ENCODE peak calls at places on chromosome 4, in ten cellular contexts. G is body of pancreas, R is cardiac fibroblast, Y is endodermal cell, H is hepatocyte, V is GM10248, F is breast epithelium, X is endothelial cell, A is ovary, S is astrocyte of the spinal cord. N is an unnamed sample.
A peak's percentile ranks its signal among the peaks of the same experiment; 100 is the strongest.

GRCh38 chr4:143336828-143337599 is at the start of gene GAB1:
- DNase-seq in Y (peak; percentile 94), H (peak; percentile 92), F (peak; percentile 62), A (peak; percentile 72), G (peak; percentile 75), R (peak; percentile 67), X (peak; percentile 48), V (peak; percentile 76), S (peak; percentile 75), N (no peak)

GRCh38 chr4:101865501-101866062 is 75.1 kb downstream of the BANK1 start:
- DNase-seq in S (peak; percentile 76), X (no peak), G (no peak), Y (no peak), V (no peak), A (no peak), F (no peak), H (peak; percentile 8), R (no peak), N (no peak)

GRCh38 chr4:56301181-56302076 is 85.9 kb downstream of the AASDH start:
- DNase-seq in V (peak; percentile 54), Y (peak; percentile 92), G (peak; percentile 76), S (peak; percentile 90), F (peak; percentile 60), X (peak; percentile 80), H (peak; percentile 91), A (peak; percentile 36), R (peak; percentile 94), N (peak; percentile 51)

GRCh38 chr4:41025824-41026223 is 188.5 kb downstream of the APBB2 start:
- DNase-seq in S (no peak), R (no peak), Y (no peak), A (no peak), H (no peak), V (no peak), G (no peak), F (no peak), X (no peak), N (no peak)

GRCh38 chr4:181909368-181909767 is 333.8 kb upstream of the TENM3 start:
- DNase-seq in S (peak; percentile 64), X (no peak), A (no peak), G (no peak), Y (peak; percentile 76), F (no peak), H (peak; percentile 55), V (no peak), R (peak; percentile 49), N (no peak)

GRCh38 chr4:139824882-139825522 is 159.4 kb downstream of the MGST2 start:
- DNase-seq in S (no peak), G (no peak), H (no peak), A (no peak), Y (no peak), V (no peak), R (no peak), F (no peak), X (peak; percentile 29), N (no peak)

GRCh38 chr4:150297861-150298474 is 219.7 kb downstream of the DCLK2 start:
- DNase-seq in G (peak; percentile 57), S (peak; percentile 79), Y (peak; percentile 70), V (peak; percentile 32), R (peak; percentile 82), X (peak; percentile 42), H (peak; percentile 68), A (peak; percentile 20), F (no peak), N (no peak)

GRCh38 chr4:76434901-76435688 is at the start of gene SHROOM3:
- DNase-seq in Y (peak; percentile 64), V (no peak), H (no peak), S (peak; percentile 51), X (no peak), R (no peak), F (no peak), G (no peak), A (no peak), N (no peak)

GRCh38 chr4:153684182-153685073 is at the start of gene TLR2:
- DNase-seq in R (peak; percentile 17), G (peak; percentile 71), A (peak; percentile 42), X (peak; percentile 47), H (peak; percentile 87), Y (peak; percentile 89), S (no peak), F (peak; percentile 74), V (peak; percentile 82), N (peak; percentile 89)

GRCh38 chr4:139521764-139522373 is 34.1 kb downstream of the SETD7 start:
- DNase-seq in X (no peak), A (no peak), F (no peak), Y (no peak), G (no peak), H (no peak), V (peak; percentile 24), S (no peak), R (no peak), N (no peak)

GRCh38 chr4:110630621-110631402 is 7.9 kb upstream of the PITX2 start:
- DNase-seq in S (no peak), G (no peak), H (no peak), R (no peak), F (no peak), A (no peak), Y (peak; percentile 83), V (no peak), X (peak; percentile 36), N (no peak)

GRCh38 chr4:27096142-27096824 is 235.6 kb downstream of the STIM2 start:
- DNase-seq in G (no peak), S (peak; percentile 16), H (no peak), A (no peak), F (no peak), X (no peak), Y (peak; percentile 61), V (no peak), R (no peak), N (no peak)
- TF ChIP-seq CTCF in G (peak; percentile 8), S (no peak), H (peak; percentile 38), A (no peak), F (no peak), X (peak; percentile 26), Y (peak; percentile 64), V (no peak), R (no peak), N (no peak)

GRCh38 chr4:125736057-125736456 is 421.3 kb downstream of the FAT4 start:
- DNase-seq in V (no peak), X (peak; percentile 20), A (no peak), Y (peak; percentile 64), R (peak; percentile 71), S (peak; percentile 80), G (no peak), H (no peak), F (no peak), N (no peak)
- TF ChIP-seq CTCF in V (no peak), X (no peak), A (no peak), Y (peak; percentile 45), R (peak; percentile 18), S (peak; percentile 30), G (no peak), H (peak; percentile 15), F (no peak), N (no peak)

DNA sequence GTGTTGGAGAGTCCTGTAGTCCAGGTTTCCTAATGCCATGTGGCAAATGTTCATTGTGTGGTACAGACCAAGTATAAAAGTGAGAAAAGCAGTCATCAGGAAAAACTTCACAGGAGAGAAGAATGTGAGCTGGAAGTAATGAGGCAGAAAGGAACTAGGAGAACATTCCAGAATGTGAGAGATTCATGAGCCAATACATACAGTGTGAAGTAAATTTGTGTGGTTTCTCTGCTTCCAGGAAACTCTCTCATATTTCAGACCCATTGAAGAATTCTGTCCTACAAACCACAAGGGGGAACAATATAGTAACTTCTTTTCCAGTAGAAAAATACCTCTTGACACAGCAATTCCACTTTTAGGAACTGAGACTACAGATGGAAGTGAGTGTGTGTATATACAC is 136.5 kb downstream of the RNF150 start:
- DNase-seq in G (no peak), R (peak; percentile 9), A (no peak), V (no peak), Y (no peak), F (no peak), S (peak; percentile 90), H (no peak), X (no peak), N (no peak)
- TF ChIP-seq CTCF in G (no peak), R (no peak), A (no peak), V (no peak), Y (no peak), F (no peak), S (peak; percentile 22), H (no peak), X (no peak), N (no peak)

DNA sequence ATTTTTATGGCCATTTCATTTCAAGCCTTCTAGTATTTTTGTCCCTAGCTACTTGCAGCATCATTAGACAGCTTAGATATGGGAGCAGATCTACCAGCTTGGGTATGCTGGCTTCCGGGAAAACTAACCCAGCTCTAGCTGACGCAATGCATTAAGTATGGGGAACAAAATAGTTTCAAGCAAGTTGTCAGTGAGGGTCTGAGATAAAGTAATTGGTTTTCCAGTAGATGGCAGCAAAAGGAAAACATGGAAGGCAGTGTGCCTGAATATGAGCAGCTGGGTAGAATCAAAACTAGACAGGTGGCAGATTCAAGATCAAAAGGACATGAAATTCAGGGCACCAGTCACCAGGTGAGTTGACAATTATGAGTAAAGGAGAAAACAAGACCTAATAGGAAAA is 340.9 kb upstream of the CTSO start:
- DNase-seq in R (peak; percentile 91), S (peak; percentile 90), G (no peak), Y (peak; percentile 53), X (peak; percentile 6), H (peak; percentile 65), F (no peak), V (no peak), A (no peak), N (no peak)
- TF ChIP-seq CTCF in R (peak; percentile 37), S (peak; percentile 50), G (no peak), Y (peak; percentile 68), X (peak; percentile 20), H (peak; percentile 42), F (no peak), V (peak; percentile 20), A (no peak), N (no peak)

GRCh38 chr4:159768011-159768410 is 665.1 kb downstream of the RAPGEF2 start:
- DNase-seq in A (no peak), H (no peak), R (peak; percentile 14), X (no peak), Y (no peak), S (peak; percentile 55), G (no peak), V (no peak), F (no peak), N (no peak)

GRCh38 chr4:159766241-159766640 is 663.4 kb downstream of the RAPGEF2 start:
- DNase-seq in V (no peak), A (no peak), F (no peak), H (no peak), Y (no peak), R (no peak), S (no peak), G (no peak), X (no peak), N (no peak)

GRCh38 chr4:159765402-159765801 is 662.5 kb downstream of the RAPGEF2 start:
- DNase-seq in R (peak; percentile 8), S (peak; percentile 66), X (no peak), A (no peak), F (no peak), G (no peak), V (no peak), Y (no peak), H (no peak), N (no peak)

GRCh38 chr4:159762672-159763071 is 659.8 kb downstream of the RAPGEF2 start:
- DNase-seq in F (no peak), V (no peak), X (no peak), G (no peak), A (no peak), R (no peak), H (no peak), S (no peak), Y (no peak), N (no peak)

GRCh38 chr4:159764343-159764952 is 661.6 kb downstream of the RAPGEF2 start:
- DNase-seq in A (no peak), Y (peak; percentile 63), S (peak; percentile 85), F (no peak), V (peak; percentile 28), H (peak; percentile 71), R (peak; percentile 68), G (peak; percentile 33), X (peak; percentile 50), N (no peak)
- TF ChIP-seq CTCF in A (no peak), Y (peak; percentile 84), S (peak; percentile 54), F (peak; percentile 20), V (peak; percentile 61), H (peak; percentile 80), R (peak; percentile 45), G (peak; percentile 57), X (peak; percentile 79), N (peak; percentile 46)